ENCODE peak calls at places on chromosomes 7 and 10, in seven cellular contexts. E, U, R, O, Y, S and Z are unnamed samples.

GRCh38 chr10:76309744-76310441 is 878.5 kb downstream of the LRMDA start:
- DNase-seq in E (no peak), U (no peak), R (no peak), O (no peak), Y (no peak), S (no peak), Z (no peak)

GRCh38 chr7:131250331-131250730 is 77.3 kb upstream of the MKLN1 start:
- DNase-seq in E (no peak), U (no peak), R (no peak), O (peak), Y (no peak), S (no peak), Z (no peak)

GRCh38 chr7:30795161-30795943 is 24.1 kb downstream of the MINDY4 start:
- DNase-seq in E (no peak), U (no peak), R (no peak), O (no peak), Y (no peak), S (no peak), Z (no peak)

GRCh38 chr10:1454428-1454827 is 282.9 kb downstream of the ADARB2 start:
- DNase-seq in E (peak), U (no peak), R (no peak), O (no peak), Y (peak), S (no peak), Z (no peak)

GRCh38 chr10:104323721-104324686 is 14.3 kb downstream of the ITPRIP start:
- DNase-seq in E (no peak), U (no peak), R (peak), O (no peak), Y (no peak), S (peak), Z (peak)

GRCh38 chr7:18393465-18394118 is 102.0 kb upstream of the HDAC9 start:
- DNase-seq in E (no peak), U (peak), R (no peak), O (no peak), Y (no peak), S (no peak), Z (no peak)

GRCh38 chr10:132879408-132880147 is 62.8 kb downstream of the CFAP46 start:
- DNase-seq in E (no peak), U (no peak), R (no peak), O (peak), Y (no peak), S (no peak), Z (peak)

GRCh38 chr7:144050093-144050492 is 1.3 kb downstream of the OR2A5 start:
- DNase-seq in E (no peak), U (no peak), R (no peak), O (no peak), Y (no peak), S (no peak), Z (no peak)

GRCh38 chr10:16896993-16897392 is 79.8 kb upstream of the RSU1 start:
- DNase-seq in E (no peak), U (no peak), R (no peak), O (no peak), Y (no peak), S (no peak), Z (no peak)

GRCh38 chr7:29194206-29194593 is 375 bp upstream of the CHN2 start:
- DNase-seq in E (no peak), U (no peak), R (no peak), O (no peak), Y (no peak), S (peak), Z (peak)

GRCh38 chr7:27248911-27249723 is 6.5 kb downstream of the EVX1 start:
- DNase-seq in E (no peak), U (peak), R (no peak), O (peak), Y (no peak), S (no peak), Z (no peak)